ENCODE peak calls at places on chromosome 20, in seven cellular contexts. E is endothelial cell, F is astrocyte, H is GM12878, I is psoas muscle, J is HFFc6, S is foreskin fibroblast. M is an unnamed sample.

GRCh38 chr20:21433329-21433890 is 36.1 kb upstream of the NKX2-4 start:
- DNase-seq in J (peak), S (peak), I (no peak), F (peak), H (no peak), E (no peak), M (no peak)

GRCh38 chr20:38859070-38859690 is 53.7 kb downstream of the PPP1R16B start:
- DNase-seq in H (no peak), E (no peak), F (no peak), J (no peak), S (no peak), I (no peak), M (peak)

GRCh38 chr20:35768731-35769664 is 2.8 kb upstream of the PHF20 start:
- DNase-seq in J (peak), S (peak), E (peak), H (peak), F (peak), I (peak), M (peak)

GRCh38 chr20:51923611-51924010 is 121.3 kb upstream of the SALL4 start:
- DNase-seq in F (no peak), S (no peak), I (no peak), H (no peak), E (no peak), J (no peak), M (no peak)

GRCh38 chr20:59104848-59105247 is 58.8 kb upstream of the ZNF831 start:
- DNase-seq in I (no peak), S (no peak), H (no peak), E (no peak), F (no peak), J (no peak), M (no peak)

GRCh38 chr20:8656335-8656734 is 412.6 kb upstream of the PLCB4 start:
- DNase-seq in F (peak), E (no peak), S (no peak), I (no peak), H (no peak), J (no peak), M (no peak)

GRCh38 chr20:1177680-1178079 is 7.1 kb downstream of the TMEM74B start:
- DNase-seq in S (no peak), E (peak), I (no peak), H (no peak), J (no peak), F (no peak), M (no peak)

GRCh38 chr20:13535627-13536026 is 103.1 kb downstream of the TASP1 start:
- DNase-seq in J (no peak), H (no peak), F (no peak), I (no peak), E (no peak), S (no peak), M (no peak)

GRCh38 chr20:20079102-20079784 is 26.9 kb downstream of the CFAP61 start:
- DNase-seq in E (no peak), H (no peak), F (no peak), S (no peak), I (no peak), J (no peak), M (no peak)

GRCh38 chr20:38880952-38881735 is 45.1 kb upstream of the FAM83D start:
- DNase-seq in J (no peak), S (no peak), F (no peak), H (no peak), E (no peak), I (no peak), M (no peak)

GRCh38 chr20:2264118-2264517 is 31.7 kb upstream of the TGM3 start:
- DNase-seq in H (no peak), E (no peak), I (no peak), F (no peak), S (no peak), J (no peak), M (no peak)

GRCh38 chr20:24303393-24303792 is 166.0 kb upstream of the SYNDIG1 start:
- DNase-seq in H (no peak), I (no peak), J (peak), S (peak), F (no peak), E (no peak), M (no peak)

GRCh38 chr20:828987-829386 is 4.5 kb upstream of the FAM110A start:
- DNase-seq in E (no peak), F (no peak), I (no peak), S (no peak), H (no peak), J (no peak), M (no peak)

GRCh38 chr20:43667341-43668132 is 623 bp downstream of the MYBL2 start:
- DNase-seq in E (peak), S (no peak), I (no peak), H (no peak), F (no peak), J (no peak), M (peak)

GRCh38 chr20:3494218-3494617 is 23.4 kb downstream of the ATRN start:
- DNase-seq in H (no peak), I (no peak), F (no peak), J (no peak), E (no peak), S (no peak), M (no peak)

GRCh38 chr20:36875702-36876472 is at the start of gene TLDC2:
- DNase-seq in I (no peak), E (no peak), S (no peak), H (no peak), F (no peak), J (no peak), M (no peak)

GRCh38 chr20:13333793-13334192 is 112.7 kb downstream of the ISM1 start:
- DNase-seq in F (no peak), S (no peak), H (no peak), E (no peak), J (no peak), I (no peak), M (no peak)

GRCh38 chr20:62121776-62122658 is at the start of gene LSM14B:
- DNase-seq in E (peak), J (peak), H (peak), S (peak), I (peak), F (peak), M (peak)

GRCh38 chr20:10848810-10849370 is 175.1 kb upstream of the JAG1 start:
- DNase-seq in E (no peak), H (peak), F (peak), I (no peak), S (peak), J (peak), M (no peak)

GRCh38 chr20:58878399-58878798 is 25.9 kb downstream of the GNAS start:
- DNase-seq in E (no peak), I (no peak), F (no peak), H (no peak), S (no peak), J (no peak), M (no peak)

GRCh38 chr20:43983904-43984361 is 69.3 kb downstream of the TOX2 start:
- DNase-seq in E (no peak), F (peak), J (no peak), H (no peak), I (no peak), S (no peak), M (no peak)

GRCh38 chr20:25563362-25563761 is 22.0 kb downstream of the NINL start:
- DNase-seq in I (no peak), H (no peak), F (no peak), J (no peak), E (no peak), S (no peak), M (no peak)

DNA sequence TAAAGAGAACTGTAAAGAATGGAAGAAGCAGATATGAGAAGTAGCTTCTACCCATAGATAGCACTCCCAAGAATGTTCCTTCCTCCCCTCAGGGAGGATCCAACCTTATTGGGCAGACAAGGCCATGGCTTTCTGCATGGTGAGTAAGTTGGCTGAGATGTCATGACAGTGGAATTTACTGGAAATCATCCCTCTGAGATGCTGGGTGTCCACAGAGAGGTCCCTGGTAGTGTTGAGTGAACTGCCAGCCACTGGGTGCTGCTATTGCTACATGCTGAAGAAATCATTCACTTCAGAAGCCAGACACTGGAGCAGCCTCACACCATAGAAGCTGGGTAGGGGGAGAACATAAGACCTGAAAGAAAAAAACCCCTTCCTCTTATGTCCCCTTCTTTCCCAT is 46.4 kb upstream of the FERMT1 start:
- DNase-seq in I (no peak), H (no peak), E (no peak), S (no peak), F (peak), J (peak), M (no peak)
- TF ChIP-seq CTCF in I (no peak), H (peak), E (no peak), S (no peak), F (no peak), J (no peak), M (no peak)

GRCh38 chr20:45965169-45966002 is 6.6 kb downstream of the ZNF335 start:
- DNase-seq in S (no peak), J (no peak), I (peak), F (no peak), E (no peak), H (no peak), M (no peak)

GRCh38 chr20:45964024-45964423 is 8.0 kb downstream of the ZNF335 start:
- DNase-seq in S (no peak), F (no peak), E (no peak), H (no peak), J (no peak), I (peak), M (no peak)

GRCh38 chr20:45962031-45962755 is 9.8 kb downstream of the ZNF335 start:
- DNase-seq in J (no peak), E (no peak), I (peak), S (no peak), F (no peak), H (no peak), M (no peak)

GRCh38 chr20:45959956-45960630 is 11.9 kb downstream of the ZNF335 start:
- DNase-seq in F (no peak), E (no peak), J (no peak), S (no peak), I (peak), H (peak), M (no peak)

DNA sequence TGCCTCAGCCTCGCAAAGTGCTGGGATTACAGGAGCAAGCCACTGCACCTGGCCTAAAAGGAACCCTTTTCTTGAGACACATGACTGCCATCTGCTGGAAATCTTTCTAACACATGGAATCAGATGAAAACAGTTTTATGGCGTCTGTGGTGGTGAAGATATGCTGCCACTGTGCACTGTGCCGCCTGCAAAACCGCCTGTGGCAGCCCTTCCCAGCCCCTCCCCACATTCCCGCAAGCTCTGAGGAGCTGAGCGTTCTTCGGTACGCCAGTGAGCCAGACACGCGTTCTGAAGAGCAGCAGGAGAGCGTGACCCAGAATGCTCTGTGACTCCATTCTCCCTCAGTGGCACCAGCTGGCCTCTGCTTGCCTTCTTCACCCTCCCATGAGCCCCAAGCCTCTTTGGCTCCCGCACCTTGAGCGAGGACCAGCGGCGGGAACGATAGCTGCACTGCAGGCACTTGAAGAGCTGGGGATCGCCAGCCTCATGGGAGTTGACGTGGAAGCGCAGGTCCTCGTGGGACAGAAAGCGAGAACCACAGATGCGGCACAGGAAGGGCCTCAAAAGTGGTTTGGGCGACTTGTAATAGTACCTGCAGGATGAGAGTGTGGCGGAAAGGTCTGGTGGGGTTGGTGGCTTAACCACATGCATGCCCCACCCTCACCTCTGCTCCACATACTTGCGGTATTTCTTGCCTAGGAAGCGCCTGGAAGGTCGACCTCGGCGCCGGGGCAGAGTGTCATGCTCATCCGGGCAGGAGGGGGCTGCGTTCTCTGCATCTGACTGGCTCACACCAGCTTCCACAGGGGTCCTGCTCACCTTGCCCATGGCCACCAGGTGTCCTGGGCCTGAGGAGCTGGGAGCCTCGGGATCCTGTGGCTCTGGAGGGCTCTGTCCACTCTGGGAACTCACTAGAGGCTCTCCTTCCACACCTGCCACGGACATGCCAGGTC is 8.7 kb downstream of the ZNF335 start:
- DNase-seq in E (no peak), J (peak), S (no peak), H (no peak), I (peak), F (no peak), M (no peak)
- TF ChIP-seq CTCF in E (no peak), J (peak), S (no peak), H (no peak), I (peak), F (no peak), M (no peak)

GRCh38 chr20:64091762-64092161 is 7.6 kb upstream of the LKAAEAR1 start:
- DNase-seq in I (no peak), S (no peak), J (no peak), H (no peak), E (no peak), F (no peak), M (no peak)

GRCh38 chr20:64095455-64095854 is 11.3 kb upstream of the LKAAEAR1 start:
- DNase-seq in H (no peak), F (no peak), J (no peak), I (no peak), S (no peak), E (no peak), M (no peak)

GRCh38 chr20:64092258-64093012 is 8.2 kb upstream of the LKAAEAR1 start:
- DNase-seq in S (no peak), E (no peak), J (no peak), H (no peak), F (no peak), I (no peak), M (no peak)

GRCh38 chr20:64091340-64091739 is 7.1 kb upstream of the LKAAEAR1 start:
- DNase-seq in E (no peak), I (no peak), F (no peak), H (no peak), J (no peak), S (no peak), M (no peak)

GRCh38 chr20:64093013-64093503 is 8.9 kb upstream of the LKAAEAR1 start:
- DNase-seq in S (no peak), J (no peak), E (no peak), F (no peak), I (no peak), H (no peak), M (no peak)
- TF ChIP-seq CTCF in S (no peak), J (no peak), E (no peak), F (no peak), I (no peak), H (no peak), M (no peak)

GRCh38 chr20:56817780-56818675 is 188.9 kb downstream of the TFAP2C start:
- DNase-seq in F (no peak), E (no peak), S (no peak), J (no peak), H (no peak), I (no peak), M (no peak)
- TF ChIP-seq CTCF in F (no peak), E (no peak), S (no peak), J (peak), H (no peak), I (no peak), M (no peak)

DNA sequence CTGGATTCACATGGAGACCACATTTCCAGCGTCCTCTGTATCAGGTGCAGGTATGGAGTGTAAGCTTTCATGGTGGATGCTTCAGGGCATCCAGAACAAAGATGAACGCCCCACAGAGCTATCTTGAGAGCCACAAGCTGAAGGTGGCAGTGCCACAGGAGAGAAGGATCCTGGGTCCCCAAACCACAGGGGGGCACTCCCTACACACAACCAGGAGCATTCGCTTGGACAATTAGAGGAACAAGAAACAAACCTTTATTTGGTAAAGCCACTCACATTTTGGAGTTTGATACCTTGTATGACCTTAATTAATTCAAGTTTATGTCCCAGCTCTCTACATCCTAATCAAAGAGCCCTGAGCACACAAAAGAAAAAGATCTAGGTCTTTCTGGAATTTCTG is 406.3 kb downstream of the PREX1 start:
- DNase-seq in I (no peak), F (no peak), E (no peak), J (no peak), S (no peak), H (no peak), M (no peak)
- TF ChIP-seq CTCF in I (no peak), F (no peak), E (no peak), J (no peak), S (no peak), H (no peak), M (no peak)

DNA sequence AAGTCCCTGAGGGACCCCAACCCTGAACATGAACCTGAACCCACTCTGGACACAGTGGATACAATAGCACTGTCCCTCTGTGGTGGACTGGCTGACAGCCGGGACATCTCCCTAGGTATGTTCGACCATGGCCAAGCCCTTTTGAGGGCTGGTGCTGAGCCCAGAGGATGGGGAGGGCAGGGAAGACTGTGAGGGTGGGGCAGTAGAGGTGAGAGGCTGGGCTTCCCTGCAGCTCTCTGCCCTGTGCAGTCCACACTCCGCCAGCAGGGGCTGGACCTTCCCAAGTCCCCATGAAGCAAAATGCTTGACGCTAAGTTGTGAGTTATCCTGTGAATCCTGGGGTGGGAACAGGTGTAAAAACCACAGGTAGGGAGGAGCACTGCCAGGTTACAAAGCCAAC is 11.5 kb downstream of the LPIN3 start:
- DNase-seq in H (no peak), S (no peak), J (no peak), I (no peak), F (no peak), E (no peak), M (no peak)
- TF ChIP-seq CTCF in H (no peak), S (no peak), J (peak), I (no peak), F (no peak), E (peak), M (no peak)

GRCh38 chr20:57581202-57582028 is 20.5 kb downstream of the PCK1 start:
- DNase-seq in J (no peak), F (no peak), S (no peak), I (no peak), H (no peak), E (no peak), M (no peak)

GRCh38 chr20:57582029-57582378 is 21.1 kb downstream of the PCK1 start:
- DNase-seq in H (no peak), F (no peak), E (no peak), J (no peak), I (no peak), S (no peak), M (no peak)

GRCh38 chr20:57580478-57581201 is 19.7 kb downstream of the PCK1 start:
- DNase-seq in J (no peak), F (no peak), S (no peak), E (no peak), H (no peak), I (no peak), M (no peak)

GRCh38 chr20:57583289-57584257 is 22.7 kb downstream of the PCK1 start:
- DNase-seq in E (no peak), S (no peak), H (no peak), F (no peak), J (no peak), I (no peak), M (no peak)

GRCh38 chr20:57582432-57583288 is 21.8 kb downstream of the PCK1 start:
- DNase-seq in J (no peak), E (peak), H (no peak), F (peak), I (no peak), S (no peak), M (no peak)
- TF ChIP-seq CTCF in J (peak), E (peak), H (peak), F (peak), I (peak), S (peak), M (peak)

GRCh38 chr20:63520939-63521601 is 505 bp downstream of the PPDPF start:
- DNase-seq in E (peak), F (no peak), H (no peak), S (peak), I (peak), J (peak), M (peak)
- TF ChIP-seq CTCF in E (no peak), F (no peak), H (no peak), S (no peak), I (no peak), J (peak), M (no peak)

GRCh38 chr20:47980336-47981177 is 195.3 kb upstream of the SULF2 start:
- DNase-seq in E (no peak), I (no peak), S (no peak), F (no peak), J (no peak), H (no peak), M (no peak)

GRCh38 chr20:47985092-47985850 is 200.0 kb upstream of the SULF2 start:
- DNase-seq in E (no peak), I (no peak), H (no peak), J (no peak), S (no peak), F (peak), M (no peak)

GRCh38 chr20:47984437-47984836 is 199.2 kb upstream of the SULF2 start:
- DNase-seq in S (no peak), H (no peak), E (no peak), J (no peak), I (no peak), F (no peak), M (no peak)

GRCh38 chr20:47981242-47981641 is 196.0 kb upstream of the SULF2 start:
- DNase-seq in I (no peak), S (no peak), J (no peak), F (no peak), E (no peak), H (no peak), M (no peak)

GRCh38 chr20:47982574-47983360 is 197.5 kb upstream of the SULF2 start:
- DNase-seq in E (no peak), I (no peak), F (no peak), H (no peak), S (no peak), J (no peak), M (peak)
- TF ChIP-seq CTCF in E (no peak), I (no peak), F (no peak), H (no peak), S (no peak), J (no peak), M (no peak)